ENCODE peak calls at places on chromosomes 1 and 21, in ten cellular contexts. One of them, this sample, is unnamed.

GRCh38 chr1:151547119-151547899 is 7.2 kb downstream of the TUFT1 start:
- DNase-seq in NCI-H1417: no peak
- DNase-seq in foreskin fibroblast: peak
- DNase-seq in GM12892: no peak
- DNase-seq in tibial nerve: no peak
- DNase-seq in smooth muscle cell of the brain vasculature: no peak
- DNase-seq in body of pancreas: peak
- DNase-seq in COR-L47: no peak
- DNase-seq in LoVo: peak
- DNase-seq in fibroblast of mammary gland: peak
- DNase-seq in this sample: no peak

GRCh38 chr21:35796834-35797233 is 263.5 kb downstream of the SETD4 start:
- DNase-seq in NCI-H1417: no peak
- DNase-seq in foreskin fibroblast: no peak
- DNase-seq in GM12892: no peak
- DNase-seq in tibial nerve: no peak
- DNase-seq in smooth muscle cell of the brain vasculature: no peak
- DNase-seq in body of pancreas: no peak
- DNase-seq in COR-L47: peak
- DNase-seq in LoVo: no peak
- DNase-seq in fibroblast of mammary gland: no peak
- DNase-seq in this sample: no peak

GRCh38 chr1:150152182-150152536 is 2.4 kb downstream of the PLEKHO1 start:
- DNase-seq in NCI-H1417: no peak
- DNase-seq in foreskin fibroblast: no peak
- DNase-seq in GM12892: no peak
- DNase-seq in tibial nerve: no peak
- DNase-seq in smooth muscle cell of the brain vasculature: no peak
- DNase-seq in body of pancreas: no peak
- DNase-seq in COR-L47: no peak
- DNase-seq in LoVo: no peak
- DNase-seq in fibroblast of mammary gland: no peak
- DNase-seq in this sample: no peak

GRCh38 chr21:28742527-28742926 is 250.2 kb downstream of the LTN1 start:
- DNase-seq in NCI-H1417: no peak
- DNase-seq in foreskin fibroblast: peak
- DNase-seq in GM12892: no peak
- DNase-seq in tibial nerve: no peak
- DNase-seq in smooth muscle cell of the brain vasculature: no peak
- DNase-seq in body of pancreas: no peak
- DNase-seq in COR-L47: no peak
- DNase-seq in LoVo: no peak
- DNase-seq in fibroblast of mammary gland: peak
- DNase-seq in this sample: no peak

GRCh38 chr1:198713081-198713480 is 74.2 kb downstream of the PTPRC start:
- DNase-seq in NCI-H1417: no peak
- DNase-seq in foreskin fibroblast: peak
- DNase-seq in GM12892: no peak
- DNase-seq in tibial nerve: no peak
- DNase-seq in smooth muscle cell of the brain vasculature: no peak
- DNase-seq in body of pancreas: no peak
- DNase-seq in COR-L47: no peak
- DNase-seq in LoVo: no peak
- DNase-seq in fibroblast of mammary gland: peak
- DNase-seq in this sample: no peak

GRCh38 chr1:60994369-60994768 is 88.0 kb upstream of the NFIA start:
- DNase-seq in NCI-H1417: no peak
- DNase-seq in foreskin fibroblast: no peak
- DNase-seq in GM12892: no peak
- DNase-seq in tibial nerve: no peak
- DNase-seq in smooth muscle cell of the brain vasculature: no peak
- DNase-seq in body of pancreas: no peak
- DNase-seq in COR-L47: no peak
- DNase-seq in LoVo: no peak
- DNase-seq in fibroblast of mammary gland: no peak
- DNase-seq in this sample: no peak

GRCh38 chr1:238914346-238914745 is 472.0 kb upstream of the CHRM3 start:
- DNase-seq in NCI-H1417: no peak
- DNase-seq in foreskin fibroblast: no peak
- DNase-seq in GM12892: no peak
- DNase-seq in tibial nerve: no peak
- DNase-seq in smooth muscle cell of the brain vasculature: no peak
- DNase-seq in body of pancreas: no peak
- DNase-seq in COR-L47: no peak
- DNase-seq in LoVo: no peak
- DNase-seq in fibroblast of mammary gland: no peak
- DNase-seq in this sample: no peak

GRCh38 chr1:225816643-225817538 is 7.0 kb downstream of the EPHX1 start:
- DNase-seq in NCI-H1417: no peak
- DNase-seq in foreskin fibroblast: no peak
- DNase-seq in GM12892: no peak
- DNase-seq in tibial nerve: peak
- DNase-seq in smooth muscle cell of the brain vasculature: no peak
- DNase-seq in body of pancreas: peak
- DNase-seq in COR-L47: no peak
- DNase-seq in LoVo: no peak
- DNase-seq in fibroblast of mammary gland: peak
- DNase-seq in this sample: no peak

GRCh38 chr1:201648911-201649775 is 110.2 kb downstream of the NAV1 start:
- DNase-seq in NCI-H1417: peak
- DNase-seq in foreskin fibroblast: no peak
- DNase-seq in GM12892: no peak
- DNase-seq in tibial nerve: no peak
- DNase-seq in smooth muscle cell of the brain vasculature: no peak
- DNase-seq in body of pancreas: peak
- DNase-seq in COR-L47: peak
- DNase-seq in LoVo: no peak
- DNase-seq in fibroblast of mammary gland: peak
- DNase-seq in this sample: no peak

GRCh38 chr1:42142894-42143675 is 10.1 kb upstream of the GUCA2B start:
- DNase-seq in NCI-H1417: peak
- DNase-seq in foreskin fibroblast: no peak
- DNase-seq in GM12892: no peak
- DNase-seq in tibial nerve: no peak
- DNase-seq in smooth muscle cell of the brain vasculature: no peak
- DNase-seq in body of pancreas: no peak
- DNase-seq in COR-L47: no peak
- DNase-seq in LoVo: no peak
- DNase-seq in fibroblast of mammary gland: peak
- DNase-seq in this sample: no peak

GRCh38 chr1:156804572-156805243 is 11.9 kb downstream of the SH2D2A start:
- DNase-seq in NCI-H1417: peak
- DNase-seq in foreskin fibroblast: no peak
- DNase-seq in GM12892: no peak
- DNase-seq in tibial nerve: no peak
- DNase-seq in smooth muscle cell of the brain vasculature: no peak
- DNase-seq in body of pancreas: no peak
- DNase-seq in COR-L47: no peak
- DNase-seq in LoVo: no peak
- DNase-seq in fibroblast of mammary gland: peak
- DNase-seq in this sample: peak

GRCh38 chr1:156942176-156942575 is 21.7 kb downstream of the LRRC71 start:
- DNase-seq in NCI-H1417: no peak
- DNase-seq in foreskin fibroblast: no peak
- DNase-seq in GM12892: no peak
- DNase-seq in tibial nerve: no peak
- DNase-seq in smooth muscle cell of the brain vasculature: no peak
- DNase-seq in body of pancreas: no peak
- DNase-seq in COR-L47: no peak
- DNase-seq in LoVo: no peak
- DNase-seq in fibroblast of mammary gland: no peak
- DNase-seq in this sample: no peak

GRCh38 chr1:62198781-62199125 is 4.1 kb downstream of the L1TD1 start:
- DNase-seq in NCI-H1417: no peak
- DNase-seq in foreskin fibroblast: no peak
- DNase-seq in GM12892: no peak
- DNase-seq in tibial nerve: no peak
- DNase-seq in smooth muscle cell of the brain vasculature: no peak
- DNase-seq in body of pancreas: peak
- DNase-seq in COR-L47: no peak
- DNase-seq in LoVo: no peak
- DNase-seq in fibroblast of mammary gland: peak
- DNase-seq in this sample: no peak

GRCh38 chr1:75643460-75643859 is 32.5 kb upstream of the SLC44A5 start:
- DNase-seq in NCI-H1417: no peak
- DNase-seq in foreskin fibroblast: no peak
- DNase-seq in GM12892: no peak
- DNase-seq in tibial nerve: no peak
- DNase-seq in smooth muscle cell of the brain vasculature: no peak
- DNase-seq in body of pancreas: no peak
- DNase-seq in COR-L47: peak
- DNase-seq in LoVo: no peak
- DNase-seq in fibroblast of mammary gland: peak
- DNase-seq in this sample: no peak

GRCh38 chr1:27650527-27651175 is 15.7 kb upstream of the FGR start:
- DNase-seq in NCI-H1417: peak
- DNase-seq in foreskin fibroblast: no peak
- DNase-seq in GM12892: no peak
- DNase-seq in tibial nerve: no peak
- DNase-seq in smooth muscle cell of the brain vasculature: no peak
- DNase-seq in body of pancreas: no peak
- DNase-seq in COR-L47: no peak
- DNase-seq in LoVo: peak
- DNase-seq in fibroblast of mammary gland: peak
- DNase-seq in this sample: no peak

GRCh38 chr1:112957133-112957812 is 1.3 kb upstream of the SLC16A1 start:
- DNase-seq in NCI-H1417: no peak
- DNase-seq in foreskin fibroblast: peak
- DNase-seq in GM12892: peak
- DNase-seq in tibial nerve: no peak
- DNase-seq in smooth muscle cell of the brain vasculature: no peak
- DNase-seq in body of pancreas: no peak
- DNase-seq in COR-L47: peak
- DNase-seq in LoVo: peak
- DNase-seq in fibroblast of mammary gland: peak
- DNase-seq in this sample: no peak

GRCh38 chr1:36150296-36151132 is 1.2 kb upstream of the TRAPPC3 start:
- DNase-seq in NCI-H1417: peak
- DNase-seq in foreskin fibroblast: peak
- DNase-seq in GM12892: peak
- DNase-seq in tibial nerve: peak
- DNase-seq in smooth muscle cell of the brain vasculature: peak
- DNase-seq in body of pancreas: peak
- DNase-seq in COR-L47: peak
- DNase-seq in LoVo: peak
- DNase-seq in fibroblast of mammary gland: peak
- DNase-seq in this sample: no peak

GRCh38 chr1:151055581-151055980 is 3.8 kb downstream of the CDC42SE1 start:
- DNase-seq in NCI-H1417: no peak
- DNase-seq in foreskin fibroblast: no peak
- DNase-seq in GM12892: no peak
- DNase-seq in tibial nerve: no peak
- DNase-seq in smooth muscle cell of the brain vasculature: no peak
- DNase-seq in body of pancreas: no peak
- DNase-seq in COR-L47: no peak
- DNase-seq in LoVo: no peak
- DNase-seq in fibroblast of mammary gland: no peak
- DNase-seq in this sample: no peak

GRCh38 chr21:39807738-39808137 is 59.5 kb upstream of the PCP4 start:
- DNase-seq in NCI-H1417: no peak
- DNase-seq in foreskin fibroblast: no peak
- DNase-seq in GM12892: no peak
- DNase-seq in tibial nerve: no peak
- DNase-seq in smooth muscle cell of the brain vasculature: no peak
- DNase-seq in body of pancreas: no peak
- DNase-seq in COR-L47: no peak
- DNase-seq in LoVo: no peak
- DNase-seq in fibroblast of mammary gland: no peak
- DNase-seq in this sample: no peak

GRCh38 chr1:108962681-108963051 is 618 bp downstream of the CLCC1 start:
- DNase-seq in NCI-H1417: no peak
- DNase-seq in foreskin fibroblast: no peak
- DNase-seq in GM12892: no peak
- DNase-seq in tibial nerve: no peak
- DNase-seq in smooth muscle cell of the brain vasculature: no peak
- DNase-seq in body of pancreas: peak
- DNase-seq in COR-L47: no peak
- DNase-seq in LoVo: no peak
- DNase-seq in fibroblast of mammary gland: no peak
- DNase-seq in this sample: no peak

GRCh38 chr1:198179556-198179981 is 22.8 kb downstream of the NEK7 start:
- DNase-seq in NCI-H1417: no peak
- DNase-seq in foreskin fibroblast: no peak
- DNase-seq in GM12892: no peak
- DNase-seq in tibial nerve: no peak
- DNase-seq in smooth muscle cell of the brain vasculature: peak
- DNase-seq in body of pancreas: no peak
- DNase-seq in COR-L47: no peak
- DNase-seq in LoVo: no peak
- DNase-seq in fibroblast of mammary gland: peak
- DNase-seq in this sample: no peak

GRCh38 chr1:12549460-12550349 is 68.3 kb downstream of the DHRS3 start:
- DNase-seq in NCI-H1417: peak
- DNase-seq in foreskin fibroblast: peak
- DNase-seq in GM12892: no peak
- DNase-seq in tibial nerve: peak
- DNase-seq in smooth muscle cell of the brain vasculature: peak
- DNase-seq in body of pancreas: peak
- DNase-seq in COR-L47: peak
- DNase-seq in LoVo: peak
- DNase-seq in fibroblast of mammary gland: peak
- DNase-seq in this sample: no peak

GRCh38 chr1:59194621-59195020 is 102.3 kb upstream of the FGGY start:
- DNase-seq in NCI-H1417: no peak
- DNase-seq in foreskin fibroblast: no peak
- DNase-seq in GM12892: no peak
- DNase-seq in tibial nerve: no peak
- DNase-seq in smooth muscle cell of the brain vasculature: no peak
- DNase-seq in body of pancreas: no peak
- DNase-seq in COR-L47: no peak
- DNase-seq in LoVo: peak
- DNase-seq in fibroblast of mammary gland: no peak
- DNase-seq in this sample: no peak

GRCh38 chr1:5394111-5394510 is 598.1 kb downstream of the NPHP4 start:
- DNase-seq in NCI-H1417: no peak
- DNase-seq in foreskin fibroblast: no peak
- DNase-seq in GM12892: no peak
- DNase-seq in tibial nerve: no peak
- DNase-seq in smooth muscle cell of the brain vasculature: no peak
- DNase-seq in body of pancreas: no peak
- DNase-seq in COR-L47: no peak
- DNase-seq in LoVo: no peak
- DNase-seq in fibroblast of mammary gland: no peak
- DNase-seq in this sample: no peak

GRCh38 chr1:170445096-170445495 is 86.9 kb upstream of the GORAB start:
- DNase-seq in NCI-H1417: no peak
- DNase-seq in foreskin fibroblast: peak
- DNase-seq in GM12892: no peak
- DNase-seq in tibial nerve: no peak
- DNase-seq in smooth muscle cell of the brain vasculature: no peak
- DNase-seq in body of pancreas: no peak
- DNase-seq in COR-L47: no peak
- DNase-seq in LoVo: no peak
- DNase-seq in fibroblast of mammary gland: peak
- DNase-seq in this sample: no peak

GRCh38 chr1:247407180-247407616 is 8.8 kb upstream of the NLRP3 start:
- DNase-seq in NCI-H1417: no peak
- DNase-seq in foreskin fibroblast: no peak
- DNase-seq in GM12892: peak
- DNase-seq in tibial nerve: no peak
- DNase-seq in smooth muscle cell of the brain vasculature: no peak
- DNase-seq in body of pancreas: peak
- DNase-seq in COR-L47: no peak
- DNase-seq in LoVo: no peak
- DNase-seq in fibroblast of mammary gland: no peak
- DNase-seq in this sample: no peak

GRCh38 chr21:28018741-28019669 is 973.7 kb downstream of the LTN1 start:
- DNase-seq in NCI-H1417: no peak
- DNase-seq in foreskin fibroblast: no peak
- DNase-seq in GM12892: no peak
- DNase-seq in tibial nerve: no peak
- DNase-seq in smooth muscle cell of the brain vasculature: no peak
- DNase-seq in body of pancreas: peak
- DNase-seq in COR-L47: peak
- DNase-seq in LoVo: no peak
- DNase-seq in fibroblast of mammary gland: no peak
- DNase-seq in this sample: no peak

GRCh38 chr1:25780318-25781129 is 19.5 kb upstream of the SELENON start:
- DNase-seq in NCI-H1417: peak
- DNase-seq in foreskin fibroblast: no peak
- DNase-seq in GM12892: no peak
- DNase-seq in tibial nerve: no peak
- DNase-seq in smooth muscle cell of the brain vasculature: no peak
- DNase-seq in body of pancreas: no peak
- DNase-seq in COR-L47: no peak
- DNase-seq in LoVo: no peak
- DNase-seq in fibroblast of mammary gland: peak
- DNase-seq in this sample: no peak